ENCODE peak calls at places on chromosomes 4 and X, in six cellular contexts. One of them, this sample, is unnamed.

GRCh38 chr4:96407651-96408342 is 567.9 kb downstream of the PDHA2 start:
- DNase-seq in iPS-NIHi11: peak
- DNase-seq in EL: no peak
- DNase-seq in GM06990: no peak
- DNase-seq in progenitor cell of endocrine pancreas: no peak
- DNase-seq in fibroblast of mammary gland: no peak
- DNase-seq in this sample: no peak

GRCh38 chr4:112361181-112361791 is 64.1 kb downstream of the ALPK1 start:
- DNase-seq in fibroblast of mammary gland: peak
- DNase-seq in GM06990: peak
- DNase-seq in progenitor cell of endocrine pancreas: no peak
- DNase-seq in iPS-NIHi11: peak
- DNase-seq in EL: peak
- DNase-seq in this sample: peak

GRCh38 chr4:76377922-76378321 is 43.0 kb downstream of the CCDC158 start:
- DNase-seq in progenitor cell of endocrine pancreas: peak
- DNase-seq in fibroblast of mammary gland: peak
- DNase-seq in GM06990: no peak
- DNase-seq in iPS-NIHi11: peak
- DNase-seq in EL: peak
- DNase-seq in this sample: no peak

GRCh38 chr4:182143822-182144620 is 99.2 kb upstream of the TENM3 start:
- DNase-seq in iPS-NIHi11: peak
- DNase-seq in GM06990: peak
- DNase-seq in progenitor cell of endocrine pancreas: peak
- DNase-seq in fibroblast of mammary gland: peak
- DNase-seq in EL: peak
- DNase-seq in this sample: no peak

GRCh38 chr4:75251547-75251946 is 262.7 kb downstream of the RCHY1 start:
- DNase-seq in EL: no peak
- DNase-seq in iPS-NIHi11: no peak
- DNase-seq in fibroblast of mammary gland: no peak
- DNase-seq in progenitor cell of endocrine pancreas: no peak
- DNase-seq in GM06990: peak
- DNase-seq in this sample: no peak

GRCh38 chr4:87445964-87446363 is 23.6 kb downstream of the NUDT9 start:
- DNase-seq in progenitor cell of endocrine pancreas: no peak
- DNase-seq in GM06990: no peak
- DNase-seq in iPS-NIHi11: no peak
- DNase-seq in fibroblast of mammary gland: no peak
- DNase-seq in EL: no peak
- DNase-seq in this sample: no peak

GRCh38 chr4:153950100-153950979 is 161.5 kb upstream of the SFRP2 start:
- DNase-seq in iPS-NIHi11: no peak
- DNase-seq in progenitor cell of endocrine pancreas: no peak
- DNase-seq in fibroblast of mammary gland: no peak
- DNase-seq in EL: no peak
- DNase-seq in GM06990: no peak
- DNase-seq in this sample: no peak

GRCh38 chrX:10079155-10079711 is 77.5 kb upstream of the CLCN4 start:
- DNase-seq in iPS-NIHi11: no peak
- DNase-seq in fibroblast of mammary gland: no peak
- DNase-seq in GM06990: no peak
- DNase-seq in EL: no peak
- DNase-seq in progenitor cell of endocrine pancreas: no peak
- DNase-seq in this sample: no peak

GRCh38 chrX:155113097-155113496 is 41.8 kb downstream of the BRCC3 start:
- DNase-seq in progenitor cell of endocrine pancreas: no peak
- DNase-seq in iPS-NIHi11: no peak
- DNase-seq in EL: no peak
- DNase-seq in fibroblast of mammary gland: no peak
- DNase-seq in GM06990: no peak
- DNase-seq in this sample: no peak

GRCh38 chr4:99856166-99856565 is 38.1 kb downstream of the LAMTOR3 start:
- DNase-seq in progenitor cell of endocrine pancreas: no peak
- DNase-seq in GM06990: no peak
- DNase-seq in iPS-NIHi11: no peak
- DNase-seq in fibroblast of mammary gland: peak
- DNase-seq in EL: peak
- DNase-seq in this sample: no peak

This sample was measured in iPS DF 6.9.